ENCODE peak calls at places on chromosomes 1 and 21, in seven cellular contexts. M is adrenal gland, H is transverse colon, N is left ventricle myocardium inferior, T is OCI-LY7, R is HCT116, P is esophagus squamous epithelium. A is an unnamed sample.

GRCh38 chr1:177287996-177288395 is 117.2 kb downstream of the BRINP2 start:
- DNase-seq in N (no peak), P (no peak), M (no peak), H (no peak), T (no peak), R (no peak), A (no peak)

GRCh38 chr1:234926574-234927311 is 201.9 kb downstream of the TOMM20 start:
- DNase-seq in R (no peak), N (no peak), H (no peak), T (peak; percentile 64), M (no peak), P (no peak), A (no peak)

GRCh38 chr1:36420836-36421317 is 23.2 kb upstream of the LSM10 start:
- DNase-seq in N (peak; percentile 86), P (no peak), R (peak; percentile 69), M (peak; percentile 90), T (peak; percentile 89), H (peak; percentile 93), A (peak; percentile 92)

GRCh38 chr21:39048574-39048973 is 134.7 kb downstream of the PSMG1 start:
- DNase-seq in P (no peak), T (no peak), R (no peak), M (no peak), N (no peak), H (no peak), A (no peak)

GRCh38 chr1:16266411-16267118 is 29.6 kb upstream of the CPLANE2 start:
- DNase-seq in P (no peak), R (no peak), N (no peak), H (no peak), M (no peak), T (no peak), A (no peak)

GRCh38 chr1:42335809-42336518 is 929 bp upstream of the FOXJ3 start:
- DNase-seq in P (no peak), M (no peak), R (no peak), N (no peak), H (no peak), T (no peak), A (no peak)

GRCh38 chr1:89734437-89734836 is 86.4 kb upstream of the LRRC8D start:
- DNase-seq in M (no peak), R (no peak), T (no peak), H (no peak), N (no peak), P (no peak), A (no peak)

GRCh38 chr1:197171531-197171930 is 25.1 kb upstream of the ASPM start:
- DNase-seq in T (no peak), R (no peak), M (no peak), N (no peak), P (no peak), H (no peak), A (no peak)

GRCh38 chr1:212415107-212415841 is 588 bp upstream of the PACC1 start:
- DNase-seq in H (no peak), P (no peak), M (no peak), T (peak; percentile 22), R (no peak), N (no peak), A (no peak)

GRCh38 chr1:228338521-228339051 is 68.0 kb downstream of the TRIM11 start:
- DNase-seq in N (peak; percentile 8), R (no peak), P (no peak), M (no peak), T (no peak), H (peak; percentile 5), A (no peak)

GRCh38 chr1:6424619-6425593 is at the start of gene ESPN:
- DNase-seq in T (no peak), M (no peak), N (no peak), R (no peak), P (no peak), H (no peak), A (no peak)

GRCh38 chr1:105865546-105865945 is 1190.9 kb upstream of the PRMT6 start:
- DNase-seq in M (no peak), P (no peak), R (no peak), H (no peak), N (no peak), T (no peak), A (no peak)

GRCh38 chr1:95287825-95288224 is 53.8 kb downstream of the RWDD3 start:
- DNase-seq in P (no peak), H (no peak), R (no peak), T (no peak), N (no peak), M (no peak), A (no peak)

GRCh38 chr1:34884961-34885360 is 25.4 kb upstream of the SMIM12 start:
- DNase-seq in R (peak; percentile 18), H (no peak), T (no peak), M (no peak), N (no peak), P (no peak), A (no peak)

GRCh38 chr1:93738075-93738622 is 56.5 kb upstream of the BCAR3 start:
- DNase-seq in R (peak; percentile 77), H (no peak), M (no peak), P (no peak), N (no peak), T (no peak), A (no peak)

GRCh38 chr1:151196292-151196800 is 2.0 kb upstream of the PIP5K1A start:
- DNase-seq in N (peak; percentile 20), P (no peak), R (peak; percentile 80), M (peak; percentile 80), H (peak; percentile 81), T (peak; percentile 82), A (no peak)

GRCh38 chr1:84271452-84272273 is 29.8 kb upstream of the SAMD13 start:
- DNase-seq in P (no peak), H (peak; percentile 51), M (no peak), R (no peak), N (no peak), T (peak; percentile 85), A (no peak)

GRCh38 chr1:234875953-234876814 is 252.5 kb downstream of the TOMM20 start:
- DNase-seq in M (peak; percentile 78), H (peak; percentile 56), T (no peak), P (no peak), R (no peak), N (no peak), A (peak; percentile 66)

DNA sequence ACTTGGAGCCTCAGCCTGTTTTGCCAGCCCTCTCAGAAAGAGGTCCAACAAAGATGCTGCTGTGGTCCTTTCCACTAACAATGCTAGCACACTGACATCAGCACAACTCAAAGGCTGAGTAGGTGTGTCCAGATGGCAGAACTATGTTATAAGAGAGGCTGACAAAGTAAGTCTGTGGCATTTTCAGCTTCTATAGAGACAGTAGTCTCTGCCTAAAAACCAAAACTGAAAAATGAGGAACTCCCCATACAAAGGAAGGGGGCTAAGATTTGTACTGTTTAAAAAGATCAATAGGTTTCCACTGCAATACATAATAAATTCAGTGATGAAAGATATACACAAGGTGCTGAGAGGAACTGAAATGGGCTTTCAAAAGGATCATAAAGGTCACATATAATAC is 12.3 kb downstream of the ERO1B start:
- DNase-seq in M (no peak), P (no peak), N (no peak), H (no peak), R (no peak), T (no peak), A (no peak)
- H3K4me1 ChIP-seq in M (no peaks in the 10 kb centered on the region), P (no peaks in the 10 kb centered on the region), N (no peaks in the 10 kb centered on the region), H (no peaks in the 10 kb centered on the region), R (peaks cover 3% of the 10 kb centered on the region), T (no peaks in the 10 kb centered on the region), A (no peaks in the 10 kb centered on the region)

GRCh38 chr1:156742801-156743200 is 1.9 kb upstream of the MRPL24 start:
- DNase-seq in N (no peak), T (no peak), P (no peak), R (no peak), H (no peak), M (no peak), A (no peak)
- TF ChIP-seq CTCF in N (no peak), T (no peak), P (no peak), R (no peak), H (no peak), M (no peak), A (no peak)

GRCh38 chr1:2236695-2237677 is 8.9 kb downstream of the SKI start:
- DNase-seq in H (no peak), R (no peak), N (no peak), M (no peak), T (no peak), P (no peak), A (no peak)
- H3K4me1 ChIP-seq in H (peaks cover 67% of the 10 kb centered on the region), R (peaks cover 1% of the 10 kb centered on the region), N (peaks cover 100% of the 10 kb centered on the region), M (peaks cover 88% of the 10 kb centered on the region), T (peaks cover 10% of the 10 kb centered on the region), P (peaks cover 82% of the 10 kb centered on the region), A (peaks cover 96% of the 10 kb centered on the region)

GRCh38 chr1:38128511-38128910 is 81.9 kb upstream of the POU3F1 start:
- DNase-seq in H (no peak), N (no peak), P (no peak), T (no peak), R (no peak), M (no peak), A (no peak)

GRCh38 chr1:38129971-38130370 is 83.4 kb upstream of the POU3F1 start:
- DNase-seq in T (no peak), P (no peak), M (no peak), R (no peak), H (no peak), N (no peak), A (no peak)

GRCh38 chr1:38131024-38131585 is 84.5 kb upstream of the POU3F1 start:
- DNase-seq in M (no peak), N (no peak), H (no peak), T (no peak), R (no peak), P (no peak), A (no peak)

GRCh38 chr1:38128926-38129453 is 82.4 kb upstream of the POU3F1 start:
- DNase-seq in M (no peak), N (no peak), P (no peak), T (no peak), H (no peak), R (no peak), A (no peak)

DNA sequence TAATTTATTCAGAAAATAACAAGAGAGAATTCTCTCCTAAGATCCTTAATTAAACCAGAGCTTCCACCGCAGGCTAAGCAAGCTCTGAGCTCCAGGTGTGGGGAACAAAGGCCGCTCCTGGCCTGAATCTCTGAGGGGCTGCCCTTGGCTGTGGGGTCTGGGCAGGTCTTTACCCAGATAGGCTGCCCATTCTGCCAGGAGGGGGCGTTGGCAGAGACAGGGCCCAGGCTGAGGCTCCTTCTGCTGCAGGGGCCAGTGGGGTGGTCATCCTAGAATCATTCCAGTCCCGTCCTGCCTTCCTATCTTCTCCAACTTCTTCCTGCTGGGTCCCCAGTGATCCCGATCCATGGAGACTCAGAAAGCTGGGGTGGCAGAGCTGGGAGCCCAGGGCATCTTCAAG is 82.9 kb upstream of the POU3F1 start:
- DNase-seq in M (no peak), T (no peak), R (no peak), H (no peak), P (no peak), N (no peak), A (no peak)
- TF ChIP-seq CTCF in M (no peak), T (peak; percentile 45), R (no peak), H (no peak), P (no peak), N (no peak), A (no peak)

DNA sequence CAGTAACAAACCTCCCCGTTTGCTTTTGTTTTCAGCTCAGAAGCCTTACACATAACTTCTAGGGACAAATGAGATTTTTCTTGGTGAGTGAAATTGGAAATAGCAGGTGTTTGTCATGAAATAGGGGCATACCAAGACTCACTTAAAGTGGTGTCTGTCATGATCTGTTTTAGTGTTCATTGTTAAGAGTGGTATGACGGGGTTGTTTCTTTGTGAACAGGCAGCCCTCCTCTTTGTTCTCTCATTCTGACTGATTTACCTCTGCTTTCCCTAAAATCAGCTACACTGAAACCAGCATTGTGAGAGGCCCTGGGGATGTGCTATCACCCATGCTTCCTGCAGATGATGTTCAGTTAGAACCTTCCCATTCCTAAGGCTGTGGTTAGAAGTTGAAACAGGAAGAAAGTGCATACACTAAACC is 2.5 kb upstream of the ERO1B start:
- DNase-seq in N (no peak), H (no peak), M (no peak), R (no peak), P (no peak), T (peak; percentile 82), A (no peak)
- H3K4me1 ChIP-seq in N (peaks cover 24% of the 10 kb centered on the region), H (peaks cover 4% of the 10 kb centered on the region), M (peaks cover 10% of the 10 kb centered on the region), R (peaks cover 15% of the 10 kb centered on the region), P (no peaks in the 10 kb centered on the region), T (peaks cover 57% of the 10 kb centered on the region), A (no peaks in the 10 kb centered on the region)

A was measured in upper lobe of right lung.